ENCODE peak calls at places on chromosomes 5 and 9, in ten cellular contexts. Z is effector memory CD4-positive, alpha-beta T cell; A is WERI-Rb-1; O is left lung; T is gastrocnemius medialis; K is aorta; I is CD8-positive, alpha-beta memory T cell; U is tibial artery; S is tibial nerve; D is kidney. X is an unnamed sample.

GRCh38 chr9:97866848-97867247 is 13.8 kb downstream of the FOXE1 start:
- DNase-seq in I (no peak), A (no peak), O (no peak), K (no peak), D (no peak), T (no peak), S (no peak), U (no peak), Z (no peak), X (no peak)

GRCh38 chr5:40622463-40623252 is 57.1 kb upstream of the PTGER4 start:
- DNase-seq in K (no peak), Z (no peak), T (no peak), U (no peak), O (no peak), A (no peak), S (no peak), I (no peak), D (no peak), X (no peak)

GRCh38 chr9:128882677-128883590 is 1.0 kb downstream of the LRRC8A start:
- DNase-seq in T (no peak), O (no peak), S (no peak), A (no peak), U (no peak), Z (no peak), K (peak), I (no peak), D (peak), X (no peak)

GRCh38 chr9:89372230-89372816 is 54.0 kb downstream of the SECISBP2 start:
- DNase-seq in S (no peak), I (peak), K (no peak), D (no peak), O (no peak), Z (peak), U (no peak), A (no peak), T (no peak), X (no peak)

GRCh38 chr9:121200346-121200745 is 1.3 kb downstream of the RAB14 start:
- DNase-seq in S (no peak), K (no peak), T (no peak), U (no peak), I (no peak), O (no peak), A (no peak), Z (no peak), D (no peak), X (no peak)

GRCh38 chr5:179227196-179227577 is 118.1 kb downstream of the ADAMTS2 start:
- DNase-seq in O (peak), T (no peak), D (peak), S (no peak), Z (no peak), A (no peak), K (peak), I (no peak), U (no peak), X (peak)

GRCh38 chr5:65721050-65721774 is 697 bp downstream of the SGTB start:
- DNase-seq in O (peak), I (no peak), S (peak), D (no peak), Z (no peak), T (peak), K (peak), U (peak), A (peak), X (peak)

GRCh38 chr5:14048434-14048833 is 94.7 kb upstream of the TRIO start:
- DNase-seq in Z (no peak), O (no peak), I (no peak), T (no peak), K (no peak), A (no peak), S (no peak), U (no peak), D (no peak), X (no peak)

GRCh38 chr5:136309932-136310598 is 55.3 kb downstream of the TRPC7 start:
- DNase-seq in D (no peak), A (no peak), T (no peak), S (no peak), Z (no peak), K (no peak), I (no peak), O (no peak), U (no peak), X (no peak)

GRCh38 chr9:120886490-120886967 is 9.5 kb upstream of the PHF19 start:
- DNase-seq in I (no peak), Z (no peak), O (no peak), U (no peak), S (no peak), D (no peak), K (no peak), T (peak), A (no peak), X (no peak)

GRCh38 chr9:119289740-119290139 is 79.5 kb downstream of the BRINP1 start:
- DNase-seq in A (peak), Z (no peak), T (peak), U (peak), D (no peak), K (no peak), I (no peak), S (no peak), O (no peak), X (no peak)

GRCh38 chr9:33718987-33719386 is 76.4 kb upstream of the PRSS3 start:
- DNase-seq in T (peak), O (no peak), Z (no peak), I (no peak), K (peak), S (no peak), A (no peak), D (peak), U (peak), X (peak)

GRCh38 chr5:115194671-115195070 is 25.0 kb upstream of the TRIM36 start:
- DNase-seq in O (no peak), T (no peak), K (no peak), D (no peak), S (no peak), I (no peak), Z (no peak), A (no peak), U (no peak), X (no peak)

DNA sequence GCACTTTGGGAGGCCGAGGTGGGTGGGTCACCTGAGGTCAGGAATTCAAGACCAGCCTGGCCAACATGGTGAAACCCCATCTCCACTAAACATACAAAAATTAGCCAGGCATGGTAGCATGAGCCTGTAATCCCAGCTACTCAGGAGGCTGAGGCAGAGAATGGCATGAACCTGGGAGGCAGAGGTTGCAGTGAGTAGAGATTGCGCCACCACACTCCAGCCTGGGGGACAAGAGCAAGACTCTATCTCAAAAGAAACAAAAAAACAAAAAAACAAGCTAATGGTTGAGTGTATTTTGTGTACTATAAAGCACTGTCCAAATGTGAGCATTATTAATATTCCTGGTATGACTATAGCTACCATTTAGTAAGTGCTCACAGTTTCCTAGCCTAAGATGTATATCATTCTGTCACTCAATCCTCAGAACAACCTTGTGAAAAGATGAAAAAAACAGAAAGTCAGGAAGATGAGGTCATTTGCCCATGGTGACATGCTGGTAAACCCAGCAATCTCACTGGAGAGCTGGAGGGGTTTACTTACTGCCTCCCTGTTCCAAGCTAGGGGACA is 27.7 kb downstream of the ARHGEF37 start:
- DNase-seq in U (no peak), D (no peak), A (no peak), K (no peak), O (no peak), I (no peak), S (no peak), T (no peak), Z (no peak), X (no peak)
- H3K4me3 ChIP-seq in U (no peak), D (no peak), A (no peak), K (no peak), O (no peak), I (no peak), S (no peak), T (no peak), Z (no peak), X (no peak)

GRCh38 chr5:138574744-138575193 is 432 bp downstream of the HSPA9 start:
- DNase-seq in U (no peak), S (no peak), D (no peak), I (no peak), T (no peak), O (no peak), K (no peak), A (no peak), Z (no peak), X (no peak)
- H3K27ac ChIP-seq in U (peak), S (peak), D (peak), I (peak), T (peak), O (peak), K (peak), A (peak), Z (peak), X (peak)

GRCh38 chr5:31397926-31398557 is 133.9 kb downstream of the DROSHA start:
- DNase-seq in I (no peak), U (no peak), A (no peak), O (no peak), D (no peak), Z (no peak), K (no peak), T (no peak), S (no peak), X (no peak)
- H3K4me3 ChIP-seq in I (no peak), U (peak), A (no peak), O (no peak), D (no peak), Z (no peak), K (no peak), T (no peak), S (no peak), X (no peak)

GRCh38 chr9:96457266-96457665 is 7.3 kb downstream of the HABP4 start:
- DNase-seq in T (no peak), D (no peak), K (no peak), U (no peak), O (no peak), I (no peak), S (no peak), Z (no peak), A (no peak), X (no peak)
- H3K27ac ChIP-seq in T (no peak), D (no peak), K (no peak), U (no peak), O (no peak), I (no peak), S (no peak), Z (no peak), A (no peak), X (no peak)

GRCh38 chr9:73155389-73155788 is 3.7 kb downstream of the ANXA1 start:
- DNase-seq in K (no peak), S (no peak), A (no peak), O (no peak), Z (no peak), D (no peak), I (no peak), U (no peak), T (no peak), X (no peak)
- H3K4me3 ChIP-seq in K (peak), S (no peak), A (no peak), O (peak), Z (peak), D (no peak), I (peak), U (peak), T (no peak), X (peak)